ENCODE peak calls at places on chromosomes 12 and 14, in ten cellular contexts. T is NCI-H1092; D is CD4-positive, alpha-beta memory T cell; H is activated naive CD8-positive, alpha-beta T cell treated with anti-CD3 and anti-CD28 coated beads for 36 hours; S is stimulated activated CD8-positive, alpha-beta memory T cell treated with anti-CD3 and anti-CD28 coated beads, Interleukin-15, amount 100 ng/mL, for 24 hours; M is epithelial cell of proximal tubule; Z is neuronal stem cell; Q is nephron progenitor cell; U is stimulated activated CD4-positive, alpha-beta T cell treated with anti-CD3 and anti-CD28 coated beads, Interleukin-1b, Interleukin-23, amount 100 ng/mL, for 1 hour; X is naive thymus-derived CD8-positive, alpha-beta T cell. G is an unnamed sample.

GRCh38 chr14:51293149-51293925 is 53.3 kb downstream of the TMX1 start:
- DNase-seq in T (no peak), D (no peak), H (no peak), S (no peak), M (no peak), Z (no peak), Q (no peak), U (no peak), X (no peak), G (no peak)

GRCh38 chr14:32408018-32408417 is 78.9 kb downstream of the AKAP6 start:
- DNase-seq in T (no peak), D (no peak), H (no peak), S (no peak), M (no peak), Z (no peak), Q (no peak), U (no peak), X (no peak), G (no peak)

GRCh38 chr12:66242261-66242760 is 53.3 kb downstream of the IRAK3 start:
- DNase-seq in T (no peak), D (no peak), H (no peak), S (no peak), M (no peak), Z (no peak), Q (no peak), U (no peak), X (no peak), G (no peak)

GRCh38 chr14:52801014-52801708 is 9.8 kb upstream of the GNPNAT1 start:
- DNase-seq in T (no peak), D (no peak), H (no peak), S (no peak), M (no peak), Z (no peak), Q (no peak), U (no peak), X (no peak), G (no peak)

GRCh38 chr14:98704441-98704840 is 567.6 kb downstream of the BCL11B start:
- DNase-seq in T (no peak), D (peak), H (no peak), S (no peak), M (no peak), Z (no peak), Q (no peak), U (no peak), X (peak), G (no peak)

GRCh38 chr14:36655054-36655381 is 6.6 kb upstream of the PAX9 start:
- DNase-seq in T (no peak), D (no peak), H (no peak), S (no peak), M (no peak), Z (no peak), Q (peak), U (no peak), X (no peak), G (no peak)

GRCh38 chr14:50045039-50045711 is 71.2 kb downstream of the VCPKMT start:
- DNase-seq in T (no peak), D (peak), H (peak), S (no peak), M (no peak), Z (no peak), Q (no peak), U (peak), X (peak), G (peak)

GRCh38 chr14:60002819-60003492 is 83.0 kb downstream of the LRRC9 start:
- DNase-seq in T (no peak), D (no peak), H (no peak), S (no peak), M (no peak), Z (no peak), Q (no peak), U (no peak), X (no peak), G (no peak)

GRCh38 chr12:104494137-104494815 is 37.5 kb downstream of the CHST11 start:
- DNase-seq in T (no peak), D (peak), H (peak), S (no peak), M (no peak), Z (no peak), Q (no peak), U (no peak), X (peak), G (no peak)